ENCODE peak calls at places on chromosomes 2 and 18, in nine cellular contexts. X, Y, E, M, F, V, S, H and T are unnamed samples.

GRCh38 chr18:62954341-62954740 is 239.0 kb downstream of the PHLPP1 start:
- DNase-seq in S (no peak), Y (no peak), H (no peak), F (no peak), V (no peak), M (peak), E (peak), X (no peak), T (no peak)

GRCh38 chr2:55856936-55857335 is 66.6 kb downstream of the EFEMP1 start:
- DNase-seq in X (no peak), F (no peak), V (no peak), Y (no peak), H (peak), M (no peak), E (peak), S (no peak), T (no peak)

GRCh38 chr2:139293992-139294548 is 513.9 kb upstream of the NXPH2 start:
- DNase-seq in S (no peak), H (no peak), F (no peak), Y (no peak), X (no peak), V (no peak), E (no peak), M (no peak), T (no peak)

GRCh38 chr2:39488450-39488849 is 51.4 kb upstream of the MAP4K3 start:
- DNase-seq in S (no peak), V (no peak), F (no peak), E (peak), M (peak), H (peak), X (no peak), Y (no peak), T (peak)

GRCh38 chr2:165196411-165196810 is 7.4 kb downstream of the SCN3A start:
- DNase-seq in E (no peak), V (no peak), Y (no peak), X (no peak), H (no peak), F (no peak), S (no peak), M (no peak), T (no peak)

GRCh38 chr18:55731594-55732042 is 143.6 kb upstream of the TCF4 start:
- DNase-seq in S (no peak), F (no peak), E (peak), X (no peak), Y (no peak), M (peak), H (no peak), V (no peak), T (no peak)

GRCh38 chr2:239393401-239393940 is 7.3 kb downstream of the HDAC4 start:
- DNase-seq in E (peak), V (no peak), F (no peak), H (no peak), M (no peak), Y (peak), X (no peak), S (no peak), T (no peak)

GRCh38 chr2:199602896-199603482 is 145.2 kb upstream of the SATB2 start:
- DNase-seq in M (no peak), Y (no peak), S (no peak), F (no peak), X (no peak), E (no peak), H (no peak), V (no peak), T (no peak)

GRCh38 chr2:100416397-100416938 is 1.0 kb downstream of the CHST10 start:
- DNase-seq in E (no peak), V (no peak), Y (no peak), M (no peak), H (no peak), S (no peak), X (no peak), F (no peak), T (no peak)

GRCh38 chr2:66901344-66901743 is 466.4 kb downstream of the MEIS1 start:
- DNase-seq in F (no peak), E (peak), X (no peak), H (no peak), S (no peak), Y (no peak), V (no peak), M (no peak), T (no peak)

GRCh38 chr18:47815486-47816270 is 114.8 kb downstream of the SMAD2 start:
- DNase-seq in X (no peak), V (no peak), Y (no peak), H (peak), E (peak), M (no peak), S (no peak), F (no peak), T (no peak)

GRCh38 chr18:26480897-26481795 is 67.2 kb downstream of the KCTD1 start:
- DNase-seq in F (no peak), X (no peak), H (peak), E (peak), Y (no peak), M (peak), V (peak), S (no peak), T (peak)

GRCh38 chr18:40962784-40963183 is 992.2 kb upstream of the PIK3C3 start:
- DNase-seq in Y (no peak), X (no peak), S (no peak), M (no peak), E (peak), H (peak), V (no peak), F (no peak), T (no peak)

GRCh38 chr18:28080876-28081300 is 96.0 kb downstream of the CDH2 start:
- DNase-seq in F (no peak), M (no peak), Y (no peak), H (no peak), V (no peak), S (no peak), E (no peak), X (no peak), T (no peak)

GRCh38 chr2:5985551-5986229 is 293.5 kb downstream of the SOX11 start:
- DNase-seq in V (no peak), S (no peak), Y (no peak), H (no peak), E (no peak), F (no peak), X (no peak), M (no peak), T (no peak)

GRCh38 chr18:55458456-55459238 is 129.3 kb downstream of the TCF4 start:
- DNase-seq in H (no peak), M (no peak), E (no peak), V (no peak), F (no peak), X (no peak), S (no peak), Y (no peak), T (no peak)

DNA sequence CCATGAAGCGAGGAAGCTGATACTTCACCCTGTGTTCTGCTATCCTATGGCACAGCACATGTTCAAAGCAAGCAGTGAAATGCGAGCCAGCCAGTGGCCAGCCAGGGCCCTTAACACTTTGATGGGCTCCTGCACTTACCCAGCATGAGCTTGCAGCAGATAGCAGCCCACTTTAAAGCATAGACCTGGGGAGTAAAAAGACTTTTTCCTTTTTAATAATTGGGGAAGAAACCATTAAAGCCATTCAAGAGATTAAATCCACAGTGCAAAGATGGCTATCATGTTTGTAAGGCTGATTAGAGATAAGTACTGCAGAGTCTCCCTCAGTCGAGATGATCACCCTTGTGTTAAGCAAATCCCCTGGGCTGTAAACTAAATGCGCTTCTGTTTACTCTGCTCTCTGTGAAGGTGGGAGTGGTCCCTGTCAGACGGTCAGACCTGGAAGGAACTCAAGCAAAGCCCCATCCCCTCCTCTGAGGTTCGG is 15.7 kb downstream of the CCBE1 start:
- DNase-seq in M (no peak), H (no peak), X (no peak), V (no peak), E (no peak), F (no peak), S (no peak), Y (no peak), T (no peak)
- H3K4me3 ChIP-seq in M (no peak), H (no peak), X (no peak), V (no peak), E (no peak), F (no peak), S (no peak), Y (no peak), T (no peak)

GRCh38 chr2:16727256-16727655 is 61.6 kb upstream of the CYRIA start:
- DNase-seq in V (no peak), S (no peak), X (no peak), Y (no peak), F (no peak), E (peak), H (peak), M (peak), T (no peak)
- TF ChIP-seq CTCF in V (no peak), S (no peak), X (no peak), Y (no peak), F (no peak), E (no peak), H (peak), M (peak), T (no peak)

GRCh38 chr18:58102875-58103274 is 58.8 kb downstream of the NEDD4L start:
- DNase-seq in H (no peak), M (no peak), Y (no peak), F (no peak), X (no peak), S (no peak), V (no peak), E (no peak), T (no peak)

GRCh38 chr18:58104071-58104470 is 60.0 kb downstream of the NEDD4L start:
- DNase-seq in Y (no peak), S (no peak), M (no peak), V (no peak), X (no peak), E (no peak), F (no peak), H (no peak), T (no peak)

GRCh38 chr18:58105206-58105907 is 61.3 kb downstream of the NEDD4L start:
- DNase-seq in X (no peak), E (no peak), M (no peak), H (no peak), F (no peak), Y (no peak), V (no peak), S (no peak), T (no peak)

GRCh38 chr18:58102020-58102419 is 58.0 kb downstream of the NEDD4L start:
- DNase-seq in H (no peak), Y (no peak), F (no peak), V (no peak), E (no peak), M (no peak), X (no peak), S (no peak), T (no peak)

DNA sequence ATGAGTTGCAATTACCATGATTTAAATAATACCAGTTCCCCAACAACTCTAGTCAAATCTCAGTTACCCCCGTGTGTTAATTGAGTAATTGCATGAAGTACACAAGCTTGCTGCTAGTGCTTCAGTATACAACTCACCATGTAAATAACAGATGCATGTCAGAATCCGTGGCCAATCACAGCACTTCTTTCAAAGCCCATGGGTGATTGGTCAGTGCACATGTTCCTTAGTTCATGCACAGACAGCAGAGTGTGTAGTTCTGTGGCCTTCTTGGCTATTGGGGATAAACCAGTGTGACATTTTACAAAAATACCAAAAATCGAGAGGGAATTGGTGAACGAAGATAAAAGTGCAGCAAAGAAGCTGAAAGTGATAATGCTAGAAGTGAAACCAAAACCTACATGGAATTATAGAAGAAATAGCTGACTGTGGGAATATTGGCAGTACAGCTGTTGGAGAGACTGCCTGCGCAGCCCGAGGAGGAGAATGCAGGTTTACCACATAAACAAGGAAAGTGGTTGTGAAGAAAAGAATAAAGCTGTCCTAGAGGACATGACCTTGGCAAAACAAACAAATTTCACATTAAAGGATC is 59.4 kb downstream of the NEDD4L start:
- DNase-seq in E (peak), Y (no peak), V (no peak), F (no peak), H (no peak), S (no peak), X (no peak), M (no peak), T (no peak)
- H3K4me3 ChIP-seq in E (no peak), Y (no peak), V (no peak), F (no peak), H (no peak), S (no peak), X (no peak), M (no peak), T (no peak)

DNA sequence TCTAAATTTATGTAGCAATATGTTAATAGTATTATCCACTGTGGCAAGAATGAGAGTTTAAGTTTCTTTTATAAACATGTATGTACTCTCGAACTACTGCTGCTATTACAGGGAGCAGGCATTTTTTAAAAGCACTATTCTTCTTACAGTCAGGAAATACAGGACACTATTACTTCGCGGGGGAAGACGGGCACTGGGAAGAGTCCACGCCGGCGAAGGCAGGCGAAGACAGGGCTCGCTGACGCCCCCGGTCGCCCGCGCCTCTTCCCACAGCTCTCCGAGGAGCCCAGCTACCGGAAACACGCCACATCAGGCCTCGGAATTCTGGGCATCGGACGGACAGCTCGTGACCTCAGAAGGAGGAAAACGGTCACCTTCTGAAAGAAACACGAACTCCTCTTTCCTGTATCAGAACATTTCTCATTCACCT is 90.2 kb downstream of the FAM161A start:
- DNase-seq in M (peak), E (peak), Y (peak), F (peak), S (peak), V (peak), H (no peak), X (peak), T (peak)
- TF ChIP-seq CTCF in M (peak), E (peak), Y (peak), F (no peak), S (no peak), V (peak), H (peak), X (no peak), T (peak)

DNA sequence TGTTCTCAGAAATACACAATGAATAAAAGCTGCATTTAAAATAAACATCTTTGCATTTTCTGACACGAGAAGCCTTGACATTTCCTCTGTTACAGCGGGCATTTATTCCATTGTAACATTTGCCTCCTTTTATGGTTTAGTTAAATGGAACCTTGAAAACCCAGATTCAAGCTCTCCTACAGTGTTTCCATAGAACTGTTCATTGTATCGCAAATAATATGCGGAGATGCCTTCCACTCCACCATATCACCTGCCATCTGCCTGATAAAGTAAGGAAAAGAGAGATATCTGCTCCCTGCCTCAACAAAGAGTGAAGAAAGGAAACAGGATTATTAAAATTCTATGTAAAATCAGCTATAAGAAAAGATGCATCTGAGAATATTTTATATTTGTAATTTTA is 69.8 kb downstream of the CDH19 start:
- DNase-seq in F (no peak), M (no peak), V (no peak), E (no peak), H (no peak), S (no peak), X (no peak), Y (no peak), T (no peak)
- H3K4me3 ChIP-seq in F (no peak), M (no peak), V (no peak), E (no peak), H (no peak), S (no peak), X (no peak), Y (no peak), T (no peak)